ENCODE peak calls at places on chromosomes 7 and 10, in seven cellular contexts. W, B, P, D, V, L and J are unnamed samples.

GRCh38 chr10:98045785-98046389 is 15.5 kb upstream of the CRTAC1 start:
- DNase-seq in L (peak; percentile 63), P (no peak), V (peak; percentile 65), B (no peak), D (peak; percentile 73), W (peak; percentile 87), J (peak; percentile 35)

GRCh38 chr7:12715372-12716133 is 28.1 kb downstream of the ARL4A start:
- DNase-seq in W (peak; percentile 94), D (peak; percentile 67), P (peak; percentile 67), L (peak; percentile 78), V (peak; percentile 79), B (peak; percentile 86), J (peak; percentile 99)

GRCh38 chr7:94662548-94662947 is 6.6 kb upstream of the SGCE start:
- DNase-seq in D (no peak), V (no peak), B (no peak), W (no peak), P (no peak), L (no peak), J (no peak)

GRCh38 chr10:3354171-3354570 is 181.6 kb upstream of the PITRM1 start:
- DNase-seq in V (no peak), W (no peak), D (no peak), B (no peak), L (no peak), P (no peak), J (peak; percentile 77)

GRCh38 chr10:95759233-95759826 is 3.4 kb downstream of the ENTPD1 start:
- DNase-seq in V (no peak), P (no peak), L (no peak), W (no peak), B (no peak), D (no peak), J (no peak)

GRCh38 chr7:16083931-16084330 is 337.4 kb downstream of the CRPPA start:
- DNase-seq in B (no peak), W (no peak), P (no peak), D (peak; percentile 80), L (no peak), V (no peak), J (peak; percentile 49)

GRCh38 chr7:102433319-102434038 is at the start of gene ORAI2:
- DNase-seq in P (peak; percentile 82), W (peak; percentile 87), V (peak; percentile 82), L (peak; percentile 89), B (peak; percentile 79), D (peak; percentile 78), J (peak; percentile 66)

GRCh38 chr7:106609416-106609815 is 51.5 kb downstream of the CCDC71L start:
- DNase-seq in P (no peak), D (peak; percentile 26), B (no peak), V (no peak), L (no peak), W (no peak), J (peak; percentile 88)

GRCh38 chr10:30538086-30538485 is 91.5 kb downstream of the LYZL2 start:
- DNase-seq in D (peak; percentile 18), B (no peak), V (no peak), P (no peak), W (no peak), L (no peak), J (peak; percentile 16)

GRCh38 chr10:80517416-80518142 is 20.1 kb upstream of the SH2D4B start:
- DNase-seq in P (no peak), L (peak; percentile 53), B (no peak), V (no peak), D (no peak), W (no peak), J (no peak)

GRCh38 chr10:45552476-45552875 is 120.1 kb downstream of the ZFAND4 start:
- DNase-seq in P (no peak), D (no peak), W (no peak), B (no peak), V (no peak), L (no peak), J (no peak)

GRCh38 chr10:115861455-115861854 is 411.6 kb downstream of the GFRA1 start:
- DNase-seq in B (no peak), V (no peak), L (no peak), W (no peak), D (no peak), P (no peak), J (peak; percentile 9)

GRCh38 chr10:99775850-99776249 is 6.6 kb upstream of the ABCC2 start:
- DNase-seq in W (no peak), B (no peak), L (no peak), D (peak; percentile 91), P (no peak), V (no peak), J (peak; percentile 90)

GRCh38 chr10:28246023-28246422 is 56.8 kb downstream of the MPP7 start:
- DNase-seq in V (no peak), W (no peak), B (no peak), D (no peak), P (no peak), L (no peak), J (no peak)

GRCh38 chr7:130032698-130033097 is 18.5 kb downstream of the ZC3HC1 start:
- DNase-seq in W (no peak), L (no peak), V (no peak), B (no peak), D (no peak), P (no peak), J (no peak)

GRCh38 chr7:20365486-20365885 is 34.8 kb downstream of the ITGB8 start:
- DNase-seq in D (peak; percentile 28), L (no peak), B (no peak), P (no peak), W (no peak), V (no peak), J (peak; percentile 30)

GRCh38 chr10:71127019-71127534 is 85.3 kb upstream of the UNC5B start:
- DNase-seq in D (no peak), P (no peak), W (peak; percentile 27), V (no peak), B (no peak), L (no peak), J (no peak)

GRCh38 chr10:13099144-13099665 is 758 bp upstream of the OPTN start:
- DNase-seq in B (no peak), V (no peak), D (peak; percentile 50), W (peak; percentile 87), P (no peak), L (peak; percentile 77), J (no peak)

GRCh38 chr10:13526952-13527863 is 1.6 kb downstream of the BEND7 start:
- DNase-seq in L (no peak), B (no peak), V (no peak), P (no peak), D (peak; percentile 82), W (peak; percentile 9), J (peak; percentile 91)

GRCh38 chr7:121530251-121531174 is 134.4 kb upstream of the FAM3C start:
- DNase-seq in B (no peak), W (no peak), D (peak; percentile 77), V (peak; percentile 26), L (no peak), P (no peak), J (peak; percentile 100)

GRCh38 chr10:97731346-97732051 is 5.4 kb upstream of the ZFYVE27 start:
- DNase-seq in B (no peak), L (peak; percentile 85), W (peak; percentile 80), V (peak; percentile 74), P (no peak), D (peak; percentile 73), J (peak; percentile 58)

GRCh38 chr10:110395350-110396283 is 90.9 kb upstream of the SMNDC1 start:
- DNase-seq in V (peak; percentile 74), W (no peak), B (no peak), D (no peak), P (no peak), L (no peak), J (peak; percentile 97)

GRCh38 chr7:24025094-24025493 is 258.9 kb upstream of the NPY start:
- DNase-seq in D (no peak), L (no peak), V (no peak), W (peak; percentile 9), B (no peak), P (no peak), J (peak; percentile 57)
- H3K27ac ChIP-seq in D (no peak overlapping the region), L (no peak overlapping the region), V (no peak overlapping the region), W (no peak overlapping the region), B (no peak overlapping the region), P (no peak overlapping the region), J (no peak overlapping the region)

DNA sequence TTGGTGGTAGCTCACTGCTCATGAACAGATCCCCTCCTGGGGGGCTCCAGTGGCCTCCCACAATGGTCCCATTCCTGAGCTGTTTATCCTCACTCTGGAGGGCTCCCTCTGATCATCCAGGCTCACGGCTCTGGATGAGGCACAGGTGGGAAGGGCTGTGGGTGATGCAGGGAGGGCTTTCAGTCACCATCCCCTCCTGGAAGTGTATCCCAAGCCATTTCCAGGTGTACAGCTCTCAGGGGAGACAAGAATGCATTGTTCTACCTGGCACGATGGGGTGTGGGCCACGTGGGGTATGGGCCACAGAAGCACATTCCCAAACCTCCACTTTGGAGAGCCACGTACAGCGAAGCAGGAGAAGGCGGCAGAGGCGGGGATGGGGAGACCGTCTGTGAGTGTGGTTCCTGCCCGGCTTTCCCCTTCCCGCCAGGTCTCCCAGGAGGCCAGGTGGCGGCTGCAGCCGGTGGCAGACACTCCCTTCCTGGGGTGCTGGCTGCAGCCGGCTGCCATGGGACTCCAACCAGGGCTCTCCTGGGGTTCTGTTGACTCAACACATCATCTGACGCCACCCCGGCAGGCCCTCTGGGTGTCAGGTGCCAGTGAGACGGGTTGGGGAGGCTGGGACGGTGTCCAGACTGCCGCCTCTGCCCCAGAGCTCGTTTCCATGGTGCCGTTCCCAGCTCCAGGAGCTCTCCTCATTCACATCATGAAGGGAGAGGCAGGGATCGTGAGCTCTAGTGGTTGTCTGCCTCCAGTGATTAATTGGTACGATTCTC is 169.7 kb upstream of the RHEB start:
- DNase-seq in B (no peak), D (no peak), L (no peak), P (peak; percentile 70), V (no peak), W (no peak), J (peak; percentile 28)
- H3K27ac ChIP-seq in B (no peak overlapping the region), D (peak overlapping the region; percentile 89), L (no peak overlapping the region), P (peak overlapping the region; percentile 73), V (peak overlapping the region; percentile 65), W (no peak overlapping the region), J (no peak overlapping the region)

GRCh38 chr10:124601431-124602120 is 140.0 kb downstream of the LHPP start:
- DNase-seq in B (no peak), D (no peak), P (no peak), L (no peak), V (no peak), W (no peak), J (no peak)
- H3K27ac ChIP-seq in B (no peak overlapping the region), D (no peak overlapping the region), P (no peak overlapping the region), L (no peak overlapping the region), V (no peak overlapping the region), W (no peak overlapping the region), J (no peak overlapping the region)

GRCh38 chr10:19719320-19719719 is 96.9 kb upstream of the PLXDC2 start:
- DNase-seq in D (no peak), V (no peak), L (no peak), W (no peak), B (no peak), P (no peak), J (peak; percentile 91)
- H3K27ac ChIP-seq in D (no peak overlapping the region), V (no peak overlapping the region), L (no peak overlapping the region), W (no peak overlapping the region), B (no peak overlapping the region), P (peak overlapping the region; percentile 13), J (no peak overlapping the region)